ENCODE peak calls at places on chromosome 18, in ten cellular contexts. J is adipocyte, G is adrenal gland, T is fibroblast of pulmonary artery, Q is GM06990, Z is brain microvascular endothelial cell, W is HepG2, R is fibroblast of the aortic adventitia, E is mesendoderm, D is HCT116. A is an unnamed sample.

GRCh38 chr18:59455728-59456276 is 96.7 kb upstream of the LMAN1 start:
- DNase-seq in J (no peak), G (no peak), T (no peak), Q (no peak), Z (no peak), W (no peak), R (no peak), E (no peak), D (no peak), A (no peak)

GRCh38 chr18:62616331-62616805 is 93.5 kb downstream of the ZCCHC2 start:
- DNase-seq in J (peak; percentile 71), G (peak; percentile 26), T (no peak), Q (no peak), Z (peak; percentile 40), W (peak; percentile 37), R (no peak), E (no peak), D (no peak), A (no peak)

GRCh38 chr18:23718243-23718720 is 29.0 kb downstream of the LAMA3 start:
- DNase-seq in J (peak; percentile 84), G (no peak), T (peak; percentile 85), Q (no peak), Z (peak; percentile 91), W (no peak), R (peak; percentile 54), E (no peak), D (no peak), A (no peak)

GRCh38 chr18:25686960-25687520 is 335.1 kb upstream of the ZNF521 start:
- DNase-seq in J (peak; percentile 22), G (no peak), T (no peak), Q (no peak), Z (peak; percentile 2), W (no peak), R (no peak), E (no peak), D (no peak), A (no peak)

GRCh38 chr18:26493021-26493420 is 55.3 kb downstream of the KCTD1 start:
- DNase-seq in J (no peak), G (peak; percentile 71), T (peak; percentile 17), Q (no peak), Z (no peak), W (no peak), R (no peak), E (no peak), D (no peak), A (no peak)

GRCh38 chr18:6681331-6681875 is 48.1 kb upstream of the ARHGAP28 start:
- DNase-seq in J (no peak), G (no peak), T (no peak), Q (no peak), Z (no peak), W (no peak), R (no peak), E (no peak), D (no peak), A (no peak)

GRCh38 chr18:22243513-22243912 is 74.1 kb downstream of the GATA6 start:
- DNase-seq in J (no peak), G (no peak), T (no peak), Q (no peak), Z (no peak), W (no peak), R (no peak), E (no peak), D (no peak), A (no peak)

GRCh38 chr18:64037812-64038414 is 68.0 kb downstream of the SERPINB8 start:
- DNase-seq in J (peak; percentile 52), G (no peak), T (peak; percentile 36), Q (no peak), Z (peak; percentile 5), W (peak; percentile 50), R (peak; percentile 20), E (peak; percentile 66), D (peak; percentile 36), A (no peak)

GRCh38 chr18:9260388-9261380 is 73.9 kb upstream of the TWSG1 start:
- DNase-seq in J (no peak), G (no peak), T (peak; percentile 5), Q (no peak), Z (peak; percentile 9), W (no peak), R (peak; percentile 8), E (peak; percentile 47), D (no peak), A (no peak)

GRCh38 chr18:67574749-67575148 is 58.2 kb upstream of the DSEL start:
- DNase-seq in J (no peak), G (no peak), T (no peak), Q (no peak), Z (no peak), W (no peak), R (no peak), E (no peak), D (no peak), A (no peak)

GRCh38 chr18:76968073-76968472 is 145.7 kb downstream of the ZNF236 start:
- DNase-seq in J (no peak), G (no peak), T (no peak), Q (no peak), Z (no peak), W (no peak), R (no peak), E (peak; percentile 47), D (no peak), A (no peak)
- H3K4me3 ChIP-seq in J (no peak overlapping the region), G (no peak overlapping the region), T (no peak overlapping the region), Q (no peak overlapping the region), Z (no peak overlapping the region), W (no peak overlapping the region), R (no peak overlapping the region), E (no peak overlapping the region), D (no peak overlapping the region), A (no peak overlapping the region)

DNA sequence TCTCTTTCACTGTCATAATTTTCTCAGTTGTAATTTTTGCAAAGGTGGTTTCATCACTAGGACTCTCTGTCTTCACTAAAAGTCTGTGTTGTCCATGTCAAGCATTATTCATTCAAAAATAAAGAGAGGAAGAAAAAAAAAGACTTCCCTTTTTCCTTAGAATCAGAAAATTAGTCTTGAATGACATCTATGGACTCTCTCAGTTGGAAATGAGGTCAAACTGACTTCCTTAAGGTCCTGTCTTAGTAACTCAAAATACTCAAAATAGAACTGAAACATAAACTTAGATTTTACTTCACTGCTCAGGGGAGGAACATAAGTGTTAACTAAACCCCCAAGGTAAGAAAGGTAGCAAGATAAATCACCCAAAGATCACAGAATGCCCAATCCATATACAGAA is 2.2 kb upstream of the ZNF407 start:
- DNase-seq in J (no peak), G (no peak), T (no peak), Q (no peak), Z (no peak), W (no peak), R (no peak), E (no peak), D (no peak), A (no peak)
- H3K4me3 ChIP-seq in J (peak overlapping the region; percentile 99), G (no peak overlapping the region), T (no peak overlapping the region), Q (peak overlapping the region; percentile 97), Z (no peak overlapping the region), W (peak overlapping the region; percentile 91), R (no peak overlapping the region), E (no peak overlapping the region), D (peak overlapping the region; percentile 78), A (no peak overlapping the region)

DNA sequence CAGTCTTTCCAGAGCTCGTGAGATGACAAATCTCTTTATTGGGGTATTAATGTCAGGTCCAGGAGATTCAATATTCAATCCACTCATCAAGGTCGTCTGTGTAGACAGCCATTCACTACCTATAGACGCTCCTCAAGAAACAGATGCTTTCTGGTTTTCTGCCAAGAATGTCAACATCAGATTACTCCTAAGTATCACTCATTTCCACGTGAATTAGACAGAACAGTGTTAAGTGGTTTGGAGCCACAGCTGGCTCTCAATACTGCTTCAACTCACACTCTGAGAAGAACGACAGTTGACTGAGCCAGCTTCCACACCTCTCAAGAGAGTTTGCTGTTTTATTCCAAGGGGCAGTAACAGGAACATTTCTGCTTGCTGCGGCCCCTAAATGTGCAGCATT is 113.5 kb upstream of the NEDD4L start:
- DNase-seq in J (no peak), G (no peak), T (no peak), Q (no peak), Z (no peak), W (no peak), R (no peak), E (no peak), D (no peak), A (no peak)
- H3K4me3 ChIP-seq in J (peak overlapping the region; percentile 59), G (no peak overlapping the region), T (peak overlapping the region; percentile 7), Q (no peak overlapping the region), Z (no peak overlapping the region), W (peak overlapping the region; percentile 17), R (peak overlapping the region; percentile 34), E (no peak overlapping the region), D (no peak overlapping the region), A (no peak overlapping the region)

GRCh38 chr18:3603460-3604259 is 153.7 kb downstream of the TGIF1 start:
- DNase-seq in J (peak; percentile 98), G (peak; percentile 52), T (peak; percentile 98), Q (no peak), Z (peak; percentile 88), W (peak; percentile 69), R (peak; percentile 99), E (peak; percentile 99), D (peak; percentile 94), A (no peak)
- H3K4me3 ChIP-seq in J (peak overlapping the region; percentile 79), G (no peak overlapping the region), T (peak overlapping the region; percentile 54), Q (no peak overlapping the region), Z (peak overlapping the region; percentile 52), W (peak overlapping the region; percentile 45), R (peak overlapping the region; percentile 67), E (peak overlapping the region; percentile 89), D (peak overlapping the region; percentile 46), A (peak overlapping the region; percentile 51)

GRCh38 chr18:51154664-51155063 is 42.8 kb downstream of the MEX3C start:
- DNase-seq in J (no peak), G (no peak), T (no peak), Q (no peak), Z (no peak), W (no peak), R (no peak), E (no peak), D (no peak), A (no peak)
- H3K4me3 ChIP-seq in J (no peak overlapping the region), G (no peak overlapping the region), T (no peak overlapping the region), Q (no peak overlapping the region), Z (no peak overlapping the region), W (no peak overlapping the region), R (no peak overlapping the region), E (no peak overlapping the region), D (no peak overlapping the region), A (no peak overlapping the region)